ENCODE peak calls at places on chromosome 1, in six cellular contexts. One of them, this sample, is unnamed.

GRCh38 chr1:173332026-173332425 is 124.9 kb upstream of the TNFSF4 start:
- DNase-seq in GM10248: no peak
- DNase-seq in WTC11: no peak
- DNase-seq in omental fat pad: no peak
- DNase-seq in GM20000: no peak
- DNase-seq in CD8-positive, alpha-beta T cell: no peak
- DNase-seq in this sample: no peak

GRCh38 chr1:156797212-156797871 is 19.3 kb downstream of the SH2D2A start:
- DNase-seq in GM10248: peak
- DNase-seq in WTC11: peak
- DNase-seq in omental fat pad: no peak
- DNase-seq in GM20000: peak
- DNase-seq in CD8-positive, alpha-beta T cell: peak
- DNase-seq in this sample: peak

GRCh38 chr1:161511018-161511755 is 5.9 kb downstream of the FCGR2A start:
- DNase-seq in GM10248: no peak
- DNase-seq in WTC11: no peak
- DNase-seq in omental fat pad: no peak
- DNase-seq in GM20000: no peak
- DNase-seq in CD8-positive, alpha-beta T cell: no peak
- DNase-seq in this sample: no peak

GRCh38 chr1:55420866-55421265 is 205.7 kb upstream of the USP24 start:
- DNase-seq in GM10248: no peak
- DNase-seq in WTC11: no peak
- DNase-seq in omental fat pad: no peak
- DNase-seq in GM20000: no peak
- DNase-seq in CD8-positive, alpha-beta T cell: no peak
- DNase-seq in this sample: no peak

GRCh38 chr1:95245029-95245428 is 11.0 kb downstream of the RWDD3 start:
- DNase-seq in GM10248: no peak
- DNase-seq in WTC11: no peak
- DNase-seq in omental fat pad: no peak
- DNase-seq in GM20000: no peak
- DNase-seq in CD8-positive, alpha-beta T cell: no peak
- DNase-seq in this sample: no peak

GRCh38 chr1:14238472-14239059 is 359.9 kb upstream of the KAZN start:
- DNase-seq in GM10248: no peak
- DNase-seq in WTC11: no peak
- DNase-seq in omental fat pad: no peak
- DNase-seq in GM20000: no peak
- DNase-seq in CD8-positive, alpha-beta T cell: no peak
- DNase-seq in this sample: no peak

GRCh38 chr1:178706467-178706866 is 18.6 kb upstream of the RALGPS2 start:
- DNase-seq in GM10248: no peak
- DNase-seq in WTC11: no peak
- DNase-seq in omental fat pad: no peak
- DNase-seq in GM20000: no peak
- DNase-seq in CD8-positive, alpha-beta T cell: no peak
- DNase-seq in this sample: no peak

GRCh38 chr1:85911742-85912141 is 203.5 kb upstream of the ZNHIT6 start:
- DNase-seq in GM10248: no peak
- DNase-seq in WTC11: no peak
- DNase-seq in omental fat pad: no peak
- DNase-seq in GM20000: no peak
- DNase-seq in CD8-positive, alpha-beta T cell: no peak
- DNase-seq in this sample: no peak

GRCh38 chr1:26970810-26971209 is 10.5 kb upstream of the KDF1 start:
- DNase-seq in GM10248: no peak
- DNase-seq in WTC11: no peak
- DNase-seq in omental fat pad: no peak
- DNase-seq in GM20000: no peak
- DNase-seq in CD8-positive, alpha-beta T cell: no peak
- DNase-seq in this sample: no peak

GRCh38 chr1:45686081-45687013 is at the start of gene GPBP1L1:
- DNase-seq in GM10248: peak
- DNase-seq in WTC11: peak
- DNase-seq in omental fat pad: peak
- DNase-seq in GM20000: peak
- DNase-seq in CD8-positive, alpha-beta T cell: peak
- DNase-seq in this sample: peak

GRCh38 chr1:45687014-45687752 is 798 bp upstream of the TMEM69 start:
- DNase-seq in GM10248: peak
- DNase-seq in WTC11: peak
- DNase-seq in omental fat pad: peak
- DNase-seq in GM20000: peak
- DNase-seq in CD8-positive, alpha-beta T cell: peak
- DNase-seq in this sample: peak

GRCh38 chr1:45685308-45686080 is 839 bp downstream of the GPBP1L1 start:
- DNase-seq in GM10248: peak
- DNase-seq in WTC11: no peak
- DNase-seq in omental fat pad: no peak
- DNase-seq in GM20000: no peak
- DNase-seq in CD8-positive, alpha-beta T cell: no peak
- DNase-seq in this sample: no peak

GRCh38 chr1:45684402-45684801 is 1.9 kb downstream of the GPBP1L1 start:
- DNase-seq in GM10248: no peak
- DNase-seq in WTC11: no peak
- DNase-seq in omental fat pad: no peak
- DNase-seq in GM20000: no peak
- DNase-seq in CD8-positive, alpha-beta T cell: no peak
- DNase-seq in this sample: no peak

DNA sequence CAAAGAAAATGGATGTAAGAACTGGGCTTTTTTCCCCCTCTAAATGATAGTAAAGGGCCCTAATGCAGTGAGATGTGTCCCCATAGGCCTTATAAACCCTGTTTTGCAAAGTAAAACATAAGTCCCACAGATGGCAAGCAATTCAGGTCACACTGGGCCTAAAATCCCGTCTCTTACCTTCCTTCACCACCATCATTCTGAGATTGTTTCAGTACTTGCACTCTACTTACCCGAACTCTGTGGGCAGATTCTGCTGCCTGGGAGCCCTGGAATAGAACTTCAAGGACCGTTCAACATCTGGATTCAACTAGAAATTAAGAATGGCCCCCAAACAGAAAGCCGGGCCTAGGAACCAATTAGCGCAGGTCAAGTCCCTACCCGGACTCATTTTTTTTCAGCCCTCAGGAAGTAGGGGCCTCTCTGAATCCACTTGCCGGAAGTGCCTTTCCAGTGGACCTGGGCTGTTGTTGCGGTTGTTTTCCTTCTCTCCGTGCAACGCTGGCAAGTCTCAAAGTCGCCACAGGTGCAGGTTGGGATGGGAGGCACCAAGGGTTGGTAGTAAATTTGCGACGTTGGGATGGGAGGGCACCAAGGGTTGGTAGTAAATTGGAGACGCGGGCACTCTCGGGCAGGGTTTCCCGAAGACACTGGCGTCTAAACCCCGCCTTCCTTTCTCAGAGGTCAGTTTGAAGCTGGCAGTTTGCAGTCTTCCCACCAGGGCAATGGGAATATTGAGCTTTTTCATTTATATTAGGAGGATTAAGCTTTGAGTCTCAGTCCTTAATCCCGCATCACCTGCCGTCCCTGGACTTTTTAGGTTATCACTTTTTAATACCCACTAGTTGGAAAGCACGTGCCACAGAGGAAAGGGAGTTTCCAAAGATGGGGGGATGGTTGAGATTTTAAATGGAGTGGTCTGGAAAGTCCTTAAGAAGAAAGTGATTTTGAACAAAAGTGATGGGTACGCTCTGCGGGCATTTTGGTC is at the start of gene TMEM69:
- DNase-seq in GM10248: peak
- DNase-seq in WTC11: peak
- DNase-seq in omental fat pad: no peak
- DNase-seq in GM20000: peak
- DNase-seq in CD8-positive, alpha-beta T cell: peak
- DNase-seq in this sample: peak
- TF ChIP-seq CTCF in GM10248: no peak
- TF ChIP-seq CTCF in WTC11: no peak
- TF ChIP-seq CTCF in omental fat pad: no peak
- TF ChIP-seq CTCF in GM20000: no peak
- TF ChIP-seq CTCF in CD8-positive, alpha-beta T cell: no peak
- TF ChIP-seq CTCF in this sample: no peak

DNA sequence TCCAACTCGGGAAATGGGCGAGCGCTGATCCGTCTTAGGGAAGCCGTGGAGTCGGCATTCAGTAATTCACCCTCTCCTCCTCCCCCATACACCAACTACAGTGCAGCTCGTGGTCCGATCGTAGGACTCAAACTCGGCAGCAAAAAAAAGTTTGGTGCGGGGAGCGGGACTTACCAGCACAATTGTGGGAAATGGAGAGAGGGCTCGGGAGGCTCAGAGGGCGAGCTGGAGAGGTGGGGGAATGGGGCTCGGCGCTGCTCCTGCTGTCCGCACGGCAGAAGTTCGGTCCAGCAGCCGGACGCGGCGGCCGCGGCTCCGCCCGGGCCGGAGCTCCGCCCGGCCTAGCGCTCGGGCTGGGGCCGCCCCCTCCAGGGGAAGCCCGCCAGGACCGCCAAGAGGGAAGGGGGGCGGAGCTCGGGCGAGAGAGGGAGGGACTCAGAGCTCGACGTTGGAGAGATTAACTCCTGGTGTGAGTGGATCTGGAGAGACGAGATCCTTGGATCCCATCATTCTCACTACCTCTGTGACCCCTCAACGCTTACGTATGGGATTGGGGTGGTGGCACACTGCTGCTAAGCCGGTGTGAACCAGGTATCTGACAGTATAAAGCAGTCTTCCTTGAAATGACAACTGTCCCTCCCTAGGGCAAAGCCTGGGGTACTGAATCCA is 744 bp upstream of the PIAS3 start:
- DNase-seq in GM10248: peak
- DNase-seq in WTC11: peak
- DNase-seq in omental fat pad: peak
- DNase-seq in GM20000: peak
- DNase-seq in CD8-positive, alpha-beta T cell: peak
- DNase-seq in this sample: peak
- TF ChIP-seq CTCF in GM10248: no peak
- TF ChIP-seq CTCF in WTC11: no peak
- TF ChIP-seq CTCF in omental fat pad: no peak
- TF ChIP-seq CTCF in GM20000: no peak
- TF ChIP-seq CTCF in CD8-positive, alpha-beta T cell: no peak
- TF ChIP-seq CTCF in this sample: no peak

GRCh38 chr1:155086182-155086741 is 7.6 kb downstream of the EFNA3 start:
- DNase-seq in GM10248: peak
- DNase-seq in WTC11: peak
- DNase-seq in omental fat pad: peak
- DNase-seq in GM20000: peak
- DNase-seq in CD8-positive, alpha-beta T cell: peak
- DNase-seq in this sample: peak

GRCh38 chr1:155083865-155084721 is 5.5 kb downstream of the EFNA3 start:
- DNase-seq in GM10248: no peak
- DNase-seq in WTC11: no peak
- DNase-seq in omental fat pad: no peak
- DNase-seq in GM20000: no peak
- DNase-seq in CD8-positive, alpha-beta T cell: no peak
- DNase-seq in this sample: no peak

GRCh38 chr1:155084722-155085503 is 6.3 kb downstream of the EFNA3 start:
- DNase-seq in GM10248: peak
- DNase-seq in WTC11: peak
- DNase-seq in omental fat pad: peak
- DNase-seq in GM20000: peak
- DNase-seq in CD8-positive, alpha-beta T cell: peak
- DNase-seq in this sample: peak

GRCh38 chr1:155085504-155086181 is 7.0 kb downstream of the EFNA3 start:
- DNase-seq in GM10248: peak
- DNase-seq in WTC11: peak
- DNase-seq in omental fat pad: peak
- DNase-seq in GM20000: peak
- DNase-seq in CD8-positive, alpha-beta T cell: peak
- DNase-seq in this sample: no peak

DNA sequence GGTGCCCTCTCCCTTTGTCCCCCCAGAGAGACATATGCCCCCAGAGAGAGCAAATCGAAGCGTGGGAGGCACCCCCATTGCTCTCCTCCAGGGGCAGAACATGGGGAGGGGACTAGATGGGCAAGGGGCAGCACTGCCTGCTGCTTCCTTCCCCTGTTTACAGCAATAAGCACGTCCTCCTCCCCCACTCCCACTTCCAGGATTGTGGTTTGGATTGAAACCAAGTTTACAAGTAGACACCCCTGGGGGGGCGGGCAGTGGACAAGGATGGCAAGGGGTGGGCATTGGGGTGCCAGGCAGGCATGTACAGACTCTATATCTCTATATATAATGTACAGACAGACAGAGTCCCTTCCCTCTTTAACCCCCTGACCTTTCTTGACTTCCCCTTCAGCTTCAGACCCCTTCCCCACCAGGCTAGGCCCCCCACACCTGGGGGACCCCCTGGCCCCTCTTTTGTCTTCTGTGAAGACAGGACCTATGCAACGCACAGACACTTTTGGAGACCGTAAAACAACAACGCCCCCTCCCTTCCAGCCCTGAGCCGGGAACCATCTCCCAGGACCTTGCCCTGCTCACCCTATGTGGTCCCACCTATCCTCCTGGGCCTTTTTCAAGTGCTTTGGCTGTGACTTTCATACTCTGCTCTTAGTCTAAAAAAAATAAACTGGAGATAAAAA is 8.4 kb downstream of the EFNA3 start:
- DNase-seq in GM10248: no peak
- DNase-seq in WTC11: peak
- DNase-seq in omental fat pad: no peak
- DNase-seq in GM20000: no peak
- DNase-seq in CD8-positive, alpha-beta T cell: no peak
- DNase-seq in this sample: no peak
- TF ChIP-seq CTCF in GM10248: no peak
- TF ChIP-seq CTCF in WTC11: no peak
- TF ChIP-seq CTCF in omental fat pad: no peak
- TF ChIP-seq CTCF in GM20000: peak
- TF ChIP-seq CTCF in CD8-positive, alpha-beta T cell: no peak
- TF ChIP-seq CTCF in this sample: peak

GRCh38 chr1:93730621-93731020 is 49.0 kb upstream of the BCAR3 start:
- DNase-seq in GM10248: no peak
- DNase-seq in WTC11: no peak
- DNase-seq in omental fat pad: no peak
- DNase-seq in GM20000: no peak
- DNase-seq in CD8-positive, alpha-beta T cell: no peak
- DNase-seq in this sample: no peak

GRCh38 chr1:93733340-93733739 is 51.7 kb upstream of the BCAR3 start:
- DNase-seq in GM10248: no peak
- DNase-seq in WTC11: no peak
- DNase-seq in omental fat pad: no peak
- DNase-seq in GM20000: no peak
- DNase-seq in CD8-positive, alpha-beta T cell: no peak
- DNase-seq in this sample: no peak

GRCh38 chr1:93734999-93735398 is 53.4 kb upstream of the BCAR3 start:
- DNase-seq in GM10248: no peak
- DNase-seq in WTC11: no peak
- DNase-seq in omental fat pad: no peak
- DNase-seq in GM20000: no peak
- DNase-seq in CD8-positive, alpha-beta T cell: no peak
- DNase-seq in this sample: no peak

GRCh38 chr1:93729502-93729901 is 47.9 kb upstream of the BCAR3 start:
- DNase-seq in GM10248: no peak
- DNase-seq in WTC11: no peak
- DNase-seq in omental fat pad: no peak
- DNase-seq in GM20000: no peak
- DNase-seq in CD8-positive, alpha-beta T cell: no peak
- DNase-seq in this sample: no peak

DNA sequence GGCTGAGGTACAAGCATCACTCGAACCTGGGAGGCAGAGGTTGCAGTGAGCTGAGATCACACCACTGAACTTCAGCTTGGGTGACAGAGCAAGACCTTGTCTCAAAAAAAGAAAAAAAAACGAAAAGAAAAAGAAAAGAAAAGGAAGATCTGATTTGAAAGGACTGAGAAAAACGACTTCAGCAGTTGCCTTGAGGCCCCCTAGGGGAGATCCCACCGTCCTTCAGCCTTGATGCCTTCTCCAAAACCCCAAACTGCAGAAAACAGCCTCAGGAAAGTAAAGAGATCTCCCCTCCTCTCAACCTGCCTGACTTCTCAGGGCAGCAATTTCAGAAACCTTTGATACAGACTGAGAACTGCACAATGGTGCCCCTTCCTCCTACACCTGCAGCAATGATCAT is 50.9 kb upstream of the BCAR3 start:
- DNase-seq in GM10248: no peak
- DNase-seq in WTC11: no peak
- DNase-seq in omental fat pad: no peak
- DNase-seq in GM20000: no peak
- DNase-seq in CD8-positive, alpha-beta T cell: no peak
- DNase-seq in this sample: no peak
- TF ChIP-seq CTCF in GM10248: no peak
- TF ChIP-seq CTCF in WTC11: no peak
- TF ChIP-seq CTCF in omental fat pad: no peak
- TF ChIP-seq CTCF in GM20000: peak
- TF ChIP-seq CTCF in CD8-positive, alpha-beta T cell: no peak
- TF ChIP-seq CTCF in this sample: peak

This sample was measured in GM13977.